ENCODE peak calls at places on chromosome 9, in seven cellular contexts. H is mesendoderm; L is HEK293T; K is A549; F is stimulated activated CD4-positive, alpha-beta T cell treated with anti-CD3 and anti-CD28 coated beads, Interleukin-2, amount 100 ng/mL, for 48 hours; Y is cardiac muscle cell; U is MCF 10A. V is an unnamed sample.

GRCh38 chr9:122206118-122207046 is 22.4 kb downstream of the LHX6 start:
- DNase-seq in H (no peak), L (no peak), K (no peak), F (no peak), Y (peak; percentile 81), U (peak; percentile 34), V (no peak)

GRCh38 chr9:21465859-21466518 is 16.1 kb downstream of the IFNE start:
- DNase-seq in H (peak; percentile 77), L (peak; percentile 67), K (peak; percentile 70), F (peak; percentile 8), Y (peak; percentile 81), U (peak; percentile 47), V (no peak)

GRCh38 chr9:126125577-126125976 is 201.1 kb upstream of the MVB12B start:
- DNase-seq in H (no peak), L (no peak), K (no peak), F (no peak), Y (peak; percentile 16), U (no peak), V (no peak)

GRCh38 chr9:2241875-2242741 is 227.0 kb downstream of the SMARCA2 start:
- DNase-seq in H (peak; percentile 96), L (peak; percentile 74), K (peak; percentile 90), F (peak; percentile 65), Y (peak; percentile 97), U (peak; percentile 84), V (peak; percentile 89)

GRCh38 chr9:971901-972511 is 4.4 kb upstream of the DMRT3 start:
- DNase-seq in H (peak; percentile 90), L (no peak), K (no peak), F (no peak), Y (no peak), U (no peak), V (peak; percentile 52)

GRCh38 chr9:5629312-5630037 is 568 bp downstream of the RIC1 start:
- DNase-seq in H (peak; percentile 63), L (peak; percentile 17), K (peak; percentile 41), F (peak; percentile 26), Y (peak; percentile 49), U (peak; percentile 63), V (peak; percentile 71)

GRCh38 chr9:134175291-134175807 is 11.0 kb upstream of the RNU6ATAC start:
- DNase-seq in H (peak; percentile 75), L (peak; percentile 45), K (peak; percentile 39), F (no peak), Y (no peak), U (peak; percentile 45), V (no peak)

GRCh38 chr9:134412298-134412711 is 86.0 kb downstream of the RXRA start:
- DNase-seq in H (peak; percentile 72), L (no peak), K (no peak), F (no peak), Y (no peak), U (no peak), V (no peak)

GRCh38 chr9:754150-754931 is 87.2 kb upstream of the DMRT1 start:
- DNase-seq in H (no peak), L (no peak), K (no peak), F (no peak), Y (no peak), U (no peak), V (no peak)

GRCh38 chr9:35277649-35278359 is 116.0 kb downstream of the UNC13B start:
- DNase-seq in H (no peak), L (no peak), K (no peak), F (no peak), Y (peak; percentile 86), U (peak; percentile 76), V (no peak)

GRCh38 chr9:133597316-133597957 is 11.8 kb downstream of the FAM163B start:
- DNase-seq in H (peak; percentile 69), L (peak; percentile 37), K (peak; percentile 47), F (no peak), Y (peak; percentile 27), U (peak; percentile 10), V (no peak)

GRCh38 chr9:126985870-126986498 is 71.4 kb downstream of the RALGPS1 start:
- DNase-seq in H (no peak), L (no peak), K (peak; percentile 67), F (peak; percentile 71), Y (peak; percentile 90), U (peak; percentile 97), V (no peak)

GRCh38 chr9:82670000-82670399 is 392.9 kb downstream of the RASEF start:
- DNase-seq in H (peak; percentile 20), L (no peak), K (no peak), F (no peak), Y (no peak), U (no peak), V (no peak)

GRCh38 chr9:16873131-16873787 is 2.8 kb upstream of the BNC2 start:
- DNase-seq in H (peak; percentile 49), L (no peak), K (peak; percentile 20), F (no peak), Y (peak; percentile 60), U (no peak), V (no peak)

GRCh38 chr9:86077286-86077685 is 22.1 kb downstream of the GOLM1 start:
- DNase-seq in H (no peak), L (no peak), K (no peak), F (no peak), Y (no peak), U (no peak), V (no peak)

GRCh38 chr9:69744688-69745380 is 15.0 kb downstream of the PTAR1 start:
- DNase-seq in H (no peak), L (no peak), K (no peak), F (no peak), Y (no peak), U (peak; percentile 33), V (no peak)

GRCh38 chr9:113205449-113206247 is 15.4 kb downstream of the FKBP15 start:
- DNase-seq in H (no peak), L (no peak), K (no peak), F (no peak), Y (peak; percentile 11), U (no peak), V (no peak)

GRCh38 chr9:123373941-123374340 is 17.9 kb downstream of the CRB2 start:
- DNase-seq in H (peak; percentile 81), L (no peak), K (no peak), F (no peak), Y (peak; percentile 44), U (no peak), V (peak; percentile 56)

GRCh38 chr9:109912726-109913460 is 132.9 kb downstream of the PALM2AKAP2 start:
- DNase-seq in H (no peak), L (no peak), K (no peak), F (no peak), Y (peak; percentile 40), U (no peak), V (no peak)

GRCh38 chr9:129242191-129242953 is 64.3 kb upstream of the IER5L start:
- DNase-seq in H (no peak), L (no peak), K (no peak), F (no peak), Y (no peak), U (no peak), V (no peak)

GRCh38 chr9:120862452-120862851 is 14.5 kb downstream of the PHF19 start:
- DNase-seq in H (no peak), L (no peak), K (no peak), F (no peak), Y (no peak), U (no peak), V (no peak)

GRCh38 chr9:33130961-33131360 is 36.2 kb downstream of the B4GALT1 start:
- DNase-seq in H (no peak), L (no peak), K (no peak), F (no peak), Y (no peak), U (no peak), V (no peak)

GRCh38 chr9:114061830-114062474 is 16.1 kb downstream of the AMBP start:
- DNase-seq in H (no peak), L (no peak), K (no peak), F (no peak), Y (no peak), U (no peak), V (no peak)

GRCh38 chr9:136614372-136614922 is 48.3 kb upstream of the EGFL7 start:
- DNase-seq in H (no peak), L (no peak), K (no peak), F (no peak), Y (peak; percentile 92), U (no peak), V (no peak)

GRCh38 chr9:96022445-96023031 is 147.0 kb downstream of the ERCC6L2 start:
- DNase-seq in H (peak; percentile 75), L (no peak), K (no peak), F (no peak), Y (no peak), U (no peak), V (peak; percentile 64)

GRCh38 chr9:116798521-116798920 is 111.4 kb downstream of the TRIM32 start:
- DNase-seq in H (no peak), L (no peak), K (no peak), F (no peak), Y (no peak), U (no peak), V (no peak)

GRCh38 chr9:36141288-36141687 is 4.8 kb downstream of the GLIPR2 start:
- DNase-seq in H (peak; percentile 69), L (no peak), K (peak; percentile 30), F (no peak), Y (peak; percentile 44), U (peak; percentile 50), V (peak; percentile 38)

GRCh38 chr9:136806067-136806466 is 1.7 kb upstream of the RABL6 start:
- DNase-seq in H (no peak), L (no peak), K (no peak), F (no peak), Y (no peak), U (no peak), V (no peak)

GRCh38 chr9:98517710-98518109 is 191.0 kb downstream of the GABBR2 start:
- DNase-seq in H (peak; percentile 39), L (no peak), K (peak; percentile 24), F (no peak), Y (no peak), U (no peak), V (no peak)

GRCh38 chr9:33225319-33226152 is 14.4 kb upstream of the SPINK4 start:
- DNase-seq in H (peak; percentile 53), L (peak; percentile 60), K (peak; percentile 83), F (peak; percentile 76), Y (peak; percentile 83), U (peak; percentile 83), V (peak; percentile 45)

GRCh38 chr9:113649054-113649453 is 185.5 kb downstream of the RGS3 start:
- DNase-seq in H (no peak), L (no peak), K (no peak), F (no peak), Y (peak; percentile 60), U (no peak), V (no peak)

GRCh38 chr9:114216081-114216480 is 60.7 kb downstream of the COL27A1 start:
- DNase-seq in H (no peak), L (peak; percentile 28), K (no peak), F (no peak), Y (peak; percentile 78), U (peak; percentile 18), V (no peak)

GRCh38 chr9:89730715-89731114 is 125.9 kb downstream of the GADD45G start:
- DNase-seq in H (no peak), L (no peak), K (no peak), F (no peak), Y (no peak), U (no peak), V (no peak)

GRCh38 chr9:33851301-33851700 is 34.3 kb downstream of the UBE2R2 start:
- DNase-seq in H (no peak), L (no peak), K (no peak), F (no peak), Y (no peak), U (no peak), V (no peak)

GRCh38 chr9:108212179-108212578 is 643.6 kb downstream of the ACTL7B start:
- DNase-seq in H (peak; percentile 45), L (no peak), K (no peak), F (no peak), Y (peak; percentile 54), U (no peak), V (no peak)

GRCh38 chr9:77018058-77019009 is 1.1 kb upstream of the FOXB2 start:
- DNase-seq in H (peak; percentile 70), L (peak; percentile 56), K (no peak), F (no peak), Y (no peak), U (no peak), V (peak; percentile 62)

V was measured in glutamatergic neuron.